ENCODE peak calls at places on chromosome 11, in four cellular contexts. C, E, F and K are unnamed samples.

GRCh38 chr11:69321877-69322350 is 28.0 kb downstream of the MYEOV start:
- DNase-seq in C (no peak), E (no peak), F (peak), K (peak)

GRCh38 chr11:11022126-11022730 is 164.4 kb upstream of the ZBED5 start:
- DNase-seq in C (peak), E (peak), F (peak), K (peak)

GRCh38 chr11:31236052-31236652 is 133.4 kb downstream of the DCDC1 start:
- DNase-seq in C (peak), E (no peak), F (peak), K (peak)

GRCh38 chr11:114228401-114229061 is 67.7 kb upstream of the NNMT start:
- DNase-seq in C (no peak), E (no peak), F (no peak), K (no peak)

GRCh38 chr11:116601734-116602636 is 170.8 kb downstream of the BUD13 start:
- DNase-seq in C (no peak), E (no peak), F (peak), K (peak)

GRCh38 chr11:10631761-10632160 is 61.8 kb downstream of the IRAG1 start:
- DNase-seq in C (peak), E (no peak), F (no peak), K (no peak)

GRCh38 chr11:69465236-69466000 is 16.0 kb upstream of the LINC01488 start:
- DNase-seq in C (no peak), E (peak), F (no peak), K (no peak)

GRCh38 chr11:114091791-114092397 is 32.4 kb downstream of the ZBTB16 start:
- DNase-seq in C (no peak), E (no peak), F (no peak), K (no peak)

GRCh38 chr11:19199766-19200165 is 2.0 kb downstream of the CSRP3 start:
- DNase-seq in C (no peak), E (no peak), F (peak), K (no peak)

GRCh38 chr11:35216962-35217667 is 78.1 kb downstream of the CD44 start:
- DNase-seq in C (peak), E (no peak), F (no peak), K (no peak)

GRCh38 chr11:61679893-61680621 is at the start of gene DAGLA:
- DNase-seq in C (peak), E (peak), F (peak), K (peak)

GRCh38 chr11:30730011-30730410 is 143.9 kb upstream of the MPPED2 start:
- DNase-seq in C (no peak), E (no peak), F (no peak), K (no peak)

GRCh38 chr11:128555606-128556005 is 31.8 kb downstream of the ETS1 start:
- DNase-seq in C (peak), E (peak), F (peak), K (peak)

GRCh38 chr11:71454470-71455113 is 1.6 kb downstream of the NADSYN1 start:
- DNase-seq in C (peak), E (peak), F (no peak), K (no peak)